ENCODE peak calls at places on chromosomes 7 and 10, in eight cellular contexts. N is M059J; Y is GM10248; J is stimulated activated CD8-positive, alpha-beta memory T cell treated with anti-CD3 and anti-CD28 coated beads, Interleukin-2, amount 100 ng/mL, for 48 hours; A is hippocampal formation; C is colonic mucosa; B is activated naive CD8-positive, alpha-beta T cell treated with anti-CD3 and anti-CD28 coated beads, Interleukin-2, amount 50 U/mL, for 24 hours; O is kidney. U is an unnamed sample.

GRCh38 chr7:115869225-115869624 is 161.3 kb downstream of the TFEC start:
- DNase-seq in O (no peak), B (no peak), N (no peak), C (no peak), A (no peak), J (no peak), Y (no peak), U (no peak)

GRCh38 chr7:22586806-22587180 is 86.8 kb upstream of the STEAP1B start:
- DNase-seq in A (no peak), N (peak), C (no peak), B (no peak), O (no peak), J (no peak), Y (no peak), U (no peak)

GRCh38 chr7:41998041-41998440 is 239.0 kb downstream of the GLI3 start:
- DNase-seq in N (no peak), Y (no peak), J (no peak), O (no peak), A (no peak), C (no peak), B (no peak), U (no peak)

GRCh38 chr10:120423350-120424197 is 33.5 kb upstream of the PLPP4 start:
- DNase-seq in C (peak), Y (peak), J (peak), B (peak), A (no peak), O (no peak), N (peak), U (no peak)

GRCh38 chr10:75922435-75922834 is 491.0 kb downstream of the LRMDA start:
- DNase-seq in J (no peak), O (no peak), A (no peak), Y (no peak), C (no peak), B (no peak), N (peak), U (no peak)

GRCh38 chr7:117098457-117098856 is 145.2 kb downstream of the ST7 start:
- DNase-seq in C (no peak), N (peak), A (no peak), Y (no peak), O (no peak), B (no peak), J (no peak), U (no peak)

GRCh38 chr7:151756076-151756731 is 120.7 kb downstream of the PRKAG2 start:
- DNase-seq in B (peak), C (no peak), O (peak), J (peak), A (no peak), N (peak), Y (peak), U (no peak)

GRCh38 chr10:91298224-91298862 is 77.9 kb downstream of the PCGF5 start:
- DNase-seq in C (peak), O (peak), A (peak), Y (peak), B (peak), N (peak), J (peak), U (peak)

GRCh38 chr10:13669182-13669860 is 82.6 kb downstream of the PRPF18 start:
- DNase-seq in Y (no peak), C (no peak), O (no peak), A (no peak), B (no peak), N (no peak), J (no peak), U (no peak)

GRCh38 chr10:126331101-126331500 is 57.2 kb downstream of the ADAM12 start:
- DNase-seq in O (no peak), A (no peak), N (peak), Y (no peak), J (no peak), B (no peak), C (no peak), U (no peak)

GRCh38 chr10:4023997-4024396 is 239.0 kb upstream of the KLF6 start:
- DNase-seq in C (no peak), B (no peak), A (no peak), N (peak), O (no peak), J (no peak), Y (no peak), U (no peak)

GRCh38 chr10:5609952-5610616 is 56.3 kb downstream of the ASB13 start:
- DNase-seq in C (peak), Y (no peak), J (no peak), A (no peak), B (no peak), O (peak), N (no peak), U (no peak)

GRCh38 chr10:60399343-60399742 is 9.7 kb upstream of the ANK3 start:
- DNase-seq in B (no peak), O (no peak), Y (no peak), A (no peak), J (no peak), C (no peak), N (no peak), U (no peak)

GRCh38 chr7:100803398-100804161 is 23.7 kb downstream of the EPHB4 start:
- DNase-seq in C (peak), A (peak), B (peak), J (no peak), O (peak), Y (peak), N (peak), U (peak)

GRCh38 chr10:69757553-69758309 is 44.0 kb upstream of the COL13A1 start:
- DNase-seq in Y (no peak), O (peak), J (no peak), A (no peak), N (no peak), C (no peak), B (no peak), U (no peak)

U was measured in anterior cingulate cortex.